ENCODE peak calls at places on chromosomes 2 and 18, in eight cellular contexts. One of them, this sample, is unnamed.

GRCh38 chr18:9826666-9827065 is 59.1 kb upstream of the TXNDC2 start:
- DNase-seq in neural crest cell: no peak
- DNase-seq in choroid plexus epithelial cell: no peak
- DNase-seq in transverse colon: no peak
- DNase-seq in psoas muscle: no peak
- DNase-seq in MCF 10A: no peak
- DNase-seq in left lung: no peak
- DNase-seq in astrocyte: no peak
- DNase-seq in this sample: no peak

GRCh38 chr18:1840878-1841277 is 730.4 kb downstream of the METTL4 start:
- DNase-seq in neural crest cell: no peak
- DNase-seq in choroid plexus epithelial cell: no peak
- DNase-seq in transverse colon: no peak
- DNase-seq in psoas muscle: no peak
- DNase-seq in MCF 10A: no peak
- DNase-seq in left lung: no peak
- DNase-seq in astrocyte: no peak
- DNase-seq in this sample: no peak

GRCh38 chr18:22983175-22983574 is 50.0 kb downstream of the RBBP8 start:
- DNase-seq in neural crest cell: no peak
- DNase-seq in choroid plexus epithelial cell: peak
- DNase-seq in transverse colon: no peak
- DNase-seq in psoas muscle: no peak
- DNase-seq in MCF 10A: peak
- DNase-seq in left lung: no peak
- DNase-seq in astrocyte: peak
- DNase-seq in this sample: no peak

GRCh38 chr2:105396254-105397024 is 2.4 kb downstream of the FHL2 start:
- DNase-seq in neural crest cell: no peak
- DNase-seq in choroid plexus epithelial cell: peak
- DNase-seq in transverse colon: peak
- DNase-seq in psoas muscle: peak
- DNase-seq in MCF 10A: peak
- DNase-seq in left lung: no peak
- DNase-seq in astrocyte: peak
- DNase-seq in this sample: no peak

GRCh38 chr18:45761512-45762114 is 37.6 kb downstream of the SLC14A1 start:
- DNase-seq in neural crest cell: no peak
- DNase-seq in choroid plexus epithelial cell: no peak
- DNase-seq in transverse colon: no peak
- DNase-seq in psoas muscle: no peak
- DNase-seq in MCF 10A: no peak
- DNase-seq in left lung: no peak
- DNase-seq in astrocyte: no peak
- DNase-seq in this sample: no peak

GRCh38 chr2:172446524-172447063 is 19.2 kb downstream of the ITGA6 start:
- DNase-seq in neural crest cell: no peak
- DNase-seq in choroid plexus epithelial cell: no peak
- DNase-seq in transverse colon: no peak
- DNase-seq in psoas muscle: no peak
- DNase-seq in MCF 10A: no peak
- DNase-seq in left lung: no peak
- DNase-seq in astrocyte: no peak
- DNase-seq in this sample: no peak

GRCh38 chr2:135744761-135745314 is 3.2 kb downstream of the UBXN4 start:
- DNase-seq in neural crest cell: no peak
- DNase-seq in choroid plexus epithelial cell: peak
- DNase-seq in transverse colon: no peak
- DNase-seq in psoas muscle: no peak
- DNase-seq in MCF 10A: peak
- DNase-seq in left lung: no peak
- DNase-seq in astrocyte: peak
- DNase-seq in this sample: peak

GRCh38 chr2:53104263-53104662 is 663.3 kb upstream of the CHAC2 start:
- DNase-seq in neural crest cell: no peak
- DNase-seq in choroid plexus epithelial cell: peak
- DNase-seq in transverse colon: no peak
- DNase-seq in psoas muscle: no peak
- DNase-seq in MCF 10A: peak
- DNase-seq in left lung: no peak
- DNase-seq in astrocyte: peak
- DNase-seq in this sample: no peak

GRCh38 chr2:96601382-96602292 is 36.5 kb downstream of the KANSL3 start:
- DNase-seq in neural crest cell: no peak
- DNase-seq in choroid plexus epithelial cell: no peak
- DNase-seq in transverse colon: no peak
- DNase-seq in psoas muscle: no peak
- DNase-seq in MCF 10A: no peak
- DNase-seq in left lung: no peak
- DNase-seq in astrocyte: no peak
- DNase-seq in this sample: no peak

GRCh38 chr2:45852450-45853150 is 201.1 kb downstream of the PRKCE start:
- DNase-seq in neural crest cell: no peak
- DNase-seq in choroid plexus epithelial cell: no peak
- DNase-seq in transverse colon: no peak
- DNase-seq in psoas muscle: no peak
- DNase-seq in MCF 10A: no peak
- DNase-seq in left lung: no peak
- DNase-seq in astrocyte: no peak
- DNase-seq in this sample: no peak

GRCh38 chr2:239930871-239931771 is 94.0 kb downstream of the NDUFA10 start:
- DNase-seq in neural crest cell: no peak
- DNase-seq in choroid plexus epithelial cell: no peak
- DNase-seq in transverse colon: no peak
- DNase-seq in psoas muscle: no peak
- DNase-seq in MCF 10A: no peak
- DNase-seq in left lung: no peak
- DNase-seq in astrocyte: no peak
- DNase-seq in this sample: no peak

GRCh38 chr18:12026562-12026961 is 45.3 kb downstream of the IMPA2 start:
- DNase-seq in neural crest cell: no peak
- DNase-seq in choroid plexus epithelial cell: no peak
- DNase-seq in transverse colon: no peak
- DNase-seq in psoas muscle: no peak
- DNase-seq in MCF 10A: no peak
- DNase-seq in left lung: peak
- DNase-seq in astrocyte: no peak
- DNase-seq in this sample: no peak
- TF ChIP-seq CTCF in neural crest cell: no peak
- TF ChIP-seq CTCF in choroid plexus epithelial cell: no peak
- TF ChIP-seq CTCF in transverse colon: no peak
- TF ChIP-seq CTCF in psoas muscle: no peak
- TF ChIP-seq CTCF in MCF 10A: no peak
- TF ChIP-seq CTCF in left lung: no peak
- TF ChIP-seq CTCF in astrocyte: no peak
- TF ChIP-seq CTCF in this sample: no peak

GRCh38 chr2:120436885-120437603 is 91.1 kb downstream of the INHBB start:
- DNase-seq in neural crest cell: no peak
- DNase-seq in choroid plexus epithelial cell: peak
- DNase-seq in transverse colon: no peak
- DNase-seq in psoas muscle: no peak
- DNase-seq in MCF 10A: peak
- DNase-seq in left lung: no peak
- DNase-seq in astrocyte: no peak
- DNase-seq in this sample: peak
- TF ChIP-seq CTCF in neural crest cell: peak
- TF ChIP-seq CTCF in choroid plexus epithelial cell: peak
- TF ChIP-seq CTCF in transverse colon: peak
- TF ChIP-seq CTCF in psoas muscle: peak
- TF ChIP-seq CTCF in MCF 10A: peak
- TF ChIP-seq CTCF in left lung: peak
- TF ChIP-seq CTCF in astrocyte: peak
- TF ChIP-seq CTCF in this sample: peak

GRCh38 chr2:138490673-138491494 is 10.7 kb upstream of the SPOPL start:
- DNase-seq in neural crest cell: no peak
- DNase-seq in choroid plexus epithelial cell: no peak
- DNase-seq in transverse colon: no peak
- DNase-seq in psoas muscle: no peak
- DNase-seq in MCF 10A: no peak
- DNase-seq in left lung: no peak
- DNase-seq in astrocyte: no peak
- DNase-seq in this sample: no peak

GRCh38 chr2:138491495-138491862 is 10.1 kb upstream of the SPOPL start:
- DNase-seq in neural crest cell: no peak
- DNase-seq in choroid plexus epithelial cell: no peak
- DNase-seq in transverse colon: no peak
- DNase-seq in psoas muscle: no peak
- DNase-seq in MCF 10A: no peak
- DNase-seq in left lung: no peak
- DNase-seq in astrocyte: no peak
- DNase-seq in this sample: no peak

GRCh38 chr2:138492160-138492559 is 9.4 kb upstream of the SPOPL start:
- DNase-seq in neural crest cell: no peak
- DNase-seq in choroid plexus epithelial cell: no peak
- DNase-seq in transverse colon: no peak
- DNase-seq in psoas muscle: no peak
- DNase-seq in MCF 10A: no peak
- DNase-seq in left lung: no peak
- DNase-seq in astrocyte: no peak
- DNase-seq in this sample: no peak

GRCh38 chr2:138485019-138485418 is 16.6 kb upstream of the SPOPL start:
- DNase-seq in neural crest cell: no peak
- DNase-seq in choroid plexus epithelial cell: no peak
- DNase-seq in transverse colon: no peak
- DNase-seq in psoas muscle: no peak
- DNase-seq in MCF 10A: peak
- DNase-seq in left lung: no peak
- DNase-seq in astrocyte: no peak
- DNase-seq in this sample: no peak

GRCh38 chr2:138486347-138487198 is 15.0 kb upstream of the SPOPL start:
- DNase-seq in neural crest cell: no peak
- DNase-seq in choroid plexus epithelial cell: peak
- DNase-seq in transverse colon: no peak
- DNase-seq in psoas muscle: no peak
- DNase-seq in MCF 10A: no peak
- DNase-seq in left lung: no peak
- DNase-seq in astrocyte: no peak
- DNase-seq in this sample: no peak
- TF ChIP-seq CTCF in neural crest cell: no peak
- TF ChIP-seq CTCF in choroid plexus epithelial cell: peak
- TF ChIP-seq CTCF in transverse colon: no peak
- TF ChIP-seq CTCF in psoas muscle: no peak
- TF ChIP-seq CTCF in MCF 10A: no peak
- TF ChIP-seq CTCF in left lung: no peak
- TF ChIP-seq CTCF in astrocyte: no peak
- TF ChIP-seq CTCF in this sample: no peak

DNA sequence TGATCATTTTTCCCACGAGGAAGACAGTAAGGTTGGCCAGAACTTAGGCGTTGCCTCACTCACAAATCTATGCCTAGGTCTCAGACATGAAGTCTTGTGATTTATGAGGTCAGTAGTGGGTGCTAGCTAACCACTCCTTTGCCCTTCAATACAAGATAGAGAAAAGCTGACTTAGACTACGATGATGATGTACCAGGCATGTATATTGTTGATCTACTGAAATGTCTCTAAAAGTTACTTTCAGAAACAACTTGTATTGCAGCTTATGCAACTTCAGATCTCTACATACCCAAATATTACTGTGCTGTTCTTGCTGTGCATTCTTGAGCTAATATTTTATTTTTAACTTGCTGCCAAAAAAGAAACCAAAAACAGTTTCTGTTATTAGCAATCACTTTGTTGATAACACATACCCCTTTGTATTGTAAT is 30.6 kb downstream of the MAPRE2 start:
- DNase-seq in neural crest cell: no peak
- DNase-seq in choroid plexus epithelial cell: peak
- DNase-seq in transverse colon: no peak
- DNase-seq in psoas muscle: no peak
- DNase-seq in MCF 10A: peak
- DNase-seq in left lung: no peak
- DNase-seq in astrocyte: peak
- DNase-seq in this sample: no peak
- TF ChIP-seq CTCF in neural crest cell: no peak
- TF ChIP-seq CTCF in choroid plexus epithelial cell: no peak
- TF ChIP-seq CTCF in transverse colon: no peak
- TF ChIP-seq CTCF in psoas muscle: no peak
- TF ChIP-seq CTCF in MCF 10A: no peak
- TF ChIP-seq CTCF in left lung: no peak
- TF ChIP-seq CTCF in astrocyte: no peak
- TF ChIP-seq CTCF in this sample: no peak

DNA sequence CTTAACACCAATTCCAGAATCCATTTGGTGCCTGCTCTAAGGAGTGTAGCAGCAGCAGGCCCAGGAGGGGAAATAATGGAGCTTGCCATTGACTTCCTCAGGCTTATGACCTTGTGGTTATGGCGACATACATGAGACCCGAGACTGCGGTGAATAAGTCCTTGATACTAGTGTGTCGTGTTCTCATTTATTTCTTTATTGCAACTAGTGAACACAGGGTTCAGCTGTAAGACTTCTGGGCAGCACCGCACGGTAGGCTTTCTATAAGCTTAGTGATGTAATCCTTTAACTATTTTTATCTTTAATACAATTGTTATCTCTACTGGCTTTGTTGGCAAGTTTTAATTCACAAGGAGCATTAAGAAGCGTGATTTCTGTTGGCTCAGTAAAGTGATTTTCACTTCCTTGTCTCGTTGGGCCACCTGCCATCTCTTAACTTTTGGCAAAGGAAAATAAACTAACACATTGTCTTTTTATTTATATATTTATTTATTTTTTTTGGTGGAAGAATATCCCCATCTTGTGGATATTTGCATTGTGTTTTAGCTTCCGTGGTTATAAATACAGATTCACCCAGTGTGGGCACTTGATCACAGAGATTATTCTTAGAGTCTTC is 139.8 kb downstream of the LTBP1 start:
- DNase-seq in neural crest cell: no peak
- DNase-seq in choroid plexus epithelial cell: peak
- DNase-seq in transverse colon: peak
- DNase-seq in psoas muscle: no peak
- DNase-seq in MCF 10A: no peak
- DNase-seq in left lung: no peak
- DNase-seq in astrocyte: peak
- DNase-seq in this sample: no peak
- TF ChIP-seq CTCF in neural crest cell: no peak
- TF ChIP-seq CTCF in choroid plexus epithelial cell: no peak
- TF ChIP-seq CTCF in transverse colon: no peak
- TF ChIP-seq CTCF in psoas muscle: peak
- TF ChIP-seq CTCF in MCF 10A: peak
- TF ChIP-seq CTCF in left lung: no peak
- TF ChIP-seq CTCF in astrocyte: no peak
- TF ChIP-seq CTCF in this sample: no peak

This sample was measured in endothelial cell.